ENCODE peak calls at places on chromosomes 6 and 20, in five cellular contexts. One of them, this sample, is unnamed.
A peak's percentile ranks its signal among the peaks of the same experiment; 100 is the strongest.

GRCh38 chr6:29671026-29671425 is 9.9 kb downstream of the ZFP57 start:
- DNase-seq in IMR-90: no peak
- DNase-seq in A549: no peak
- DNase-seq in K562: no peak
- DNase-seq in GM12878: no peak
- DNase-seq in this sample: no peak

GRCh38 chr20:46893877-46894578 is 615 bp upstream of the EYA2 start:
- DNase-seq in IMR-90: no peak
- DNase-seq in A549: peak; percentile 33
- DNase-seq in K562: no peak
- DNase-seq in GM12878: no peak
- DNase-seq in this sample: no peak

GRCh38 chr20:22575087-22575721 is 9.2 kb downstream of the FOXA2 start:
- DNase-seq in IMR-90: no peak
- DNase-seq in A549: no peak
- DNase-seq in K562: no peak
- DNase-seq in GM12878: no peak
- DNase-seq in this sample: no peak

GRCh38 chr6:167338551-167339117 is 13.7 kb downstream of the TTLL2 start:
- DNase-seq in IMR-90: no peak
- DNase-seq in A549: no peak
- DNase-seq in K562: no peak
- DNase-seq in GM12878: no peak
- DNase-seq in this sample: no peak

GRCh38 chr6:13565921-13566320 is 8.5 kb upstream of the SIRT5 start:
- DNase-seq in IMR-90: no peak
- DNase-seq in A549: no peak
- DNase-seq in K562: no peak
- DNase-seq in GM12878: no peak
- DNase-seq in this sample: no peak

GRCh38 chr6:26157150-26157837 is 70.1 kb downstream of the HFE start:
- DNase-seq in IMR-90: peak; percentile 64
- DNase-seq in A549: peak; percentile 30
- DNase-seq in K562: peak; percentile 83
- DNase-seq in GM12878: no peak
- DNase-seq in this sample: peak; percentile 50

GRCh38 chr6:82006027-82006738 is 241.4 kb downstream of the IBTK start:
- DNase-seq in IMR-90: peak; percentile 40
- DNase-seq in A549: no peak
- DNase-seq in K562: peak; percentile 21
- DNase-seq in GM12878: no peak
- DNase-seq in this sample: peak; percentile 7

GRCh38 chr6:11083956-11084355 is 9.7 kb upstream of the SMIM13 start:
- DNase-seq in IMR-90: no peak
- DNase-seq in A549: no peak
- DNase-seq in K562: no peak
- DNase-seq in GM12878: no peak
- DNase-seq in this sample: no peak

GRCh38 chr6:152146385-152146784 is 338.9 kb downstream of the ESR1 start:
- DNase-seq in IMR-90: peak; percentile 91
- DNase-seq in A549: no peak
- DNase-seq in K562: no peak
- DNase-seq in GM12878: no peak
- DNase-seq in this sample: no peak

DNA sequence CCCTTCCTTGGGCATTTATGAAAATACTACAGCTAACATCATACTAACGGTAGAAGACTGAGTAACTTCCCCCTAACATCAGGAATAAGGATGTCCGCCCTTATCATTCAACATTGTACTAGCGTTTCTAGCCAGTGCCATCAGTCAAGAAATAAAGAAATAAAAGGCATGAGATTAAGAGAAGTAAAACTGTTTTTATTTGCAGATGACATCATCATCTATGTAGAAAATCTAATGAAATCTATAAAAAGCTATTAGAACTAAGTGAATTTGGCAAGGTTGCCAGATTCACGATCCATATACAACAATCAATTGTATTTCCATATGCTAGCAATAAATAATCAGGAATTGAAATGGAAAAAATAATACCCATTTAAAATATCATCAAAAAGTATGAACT is 54.6 kb downstream of the STK35 start:
- DNase-seq in IMR-90: no peak
- DNase-seq in A549: no peak
- DNase-seq in K562: no peak
- DNase-seq in GM12878: no peak
- DNase-seq in this sample: no peak
- TF ChIP-seq RCOR1 in IMR-90: no peak
- TF ChIP-seq RCOR1 in A549: no peak
- TF ChIP-seq RCOR1 in K562: no peak
- TF ChIP-seq RCOR1 in GM12878: no peak
- TF ChIP-seq RCOR1 in this sample: no peak

GRCh38 chr6:16759646-16760535 is 1.4 kb downstream of the ATXN1 start:
- DNase-seq in IMR-90: peak; percentile 84
- DNase-seq in A549: peak; percentile 43
- DNase-seq in K562: peak; percentile 69
- DNase-seq in GM12878: no peak
- DNase-seq in this sample: peak; percentile 85

GRCh38 chr6:16757332-16757731 is 3.9 kb downstream of the ATXN1 start:
- DNase-seq in IMR-90: no peak
- DNase-seq in A549: no peak
- DNase-seq in K562: no peak
- DNase-seq in GM12878: no peak
- DNase-seq in this sample: no peak

GRCh38 chr6:16759181-16759645 is 2.0 kb downstream of the ATXN1 start:
- DNase-seq in IMR-90: no peak
- DNase-seq in A549: no peak
- DNase-seq in K562: no peak
- DNase-seq in GM12878: no peak
- DNase-seq in this sample: no peak

GRCh38 chr6:16756660-16757270 is 4.5 kb downstream of the ATXN1 start:
- DNase-seq in IMR-90: no peak
- DNase-seq in A549: no peak
- DNase-seq in K562: no peak
- DNase-seq in GM12878: no peak
- DNase-seq in this sample: no peak

DNA sequence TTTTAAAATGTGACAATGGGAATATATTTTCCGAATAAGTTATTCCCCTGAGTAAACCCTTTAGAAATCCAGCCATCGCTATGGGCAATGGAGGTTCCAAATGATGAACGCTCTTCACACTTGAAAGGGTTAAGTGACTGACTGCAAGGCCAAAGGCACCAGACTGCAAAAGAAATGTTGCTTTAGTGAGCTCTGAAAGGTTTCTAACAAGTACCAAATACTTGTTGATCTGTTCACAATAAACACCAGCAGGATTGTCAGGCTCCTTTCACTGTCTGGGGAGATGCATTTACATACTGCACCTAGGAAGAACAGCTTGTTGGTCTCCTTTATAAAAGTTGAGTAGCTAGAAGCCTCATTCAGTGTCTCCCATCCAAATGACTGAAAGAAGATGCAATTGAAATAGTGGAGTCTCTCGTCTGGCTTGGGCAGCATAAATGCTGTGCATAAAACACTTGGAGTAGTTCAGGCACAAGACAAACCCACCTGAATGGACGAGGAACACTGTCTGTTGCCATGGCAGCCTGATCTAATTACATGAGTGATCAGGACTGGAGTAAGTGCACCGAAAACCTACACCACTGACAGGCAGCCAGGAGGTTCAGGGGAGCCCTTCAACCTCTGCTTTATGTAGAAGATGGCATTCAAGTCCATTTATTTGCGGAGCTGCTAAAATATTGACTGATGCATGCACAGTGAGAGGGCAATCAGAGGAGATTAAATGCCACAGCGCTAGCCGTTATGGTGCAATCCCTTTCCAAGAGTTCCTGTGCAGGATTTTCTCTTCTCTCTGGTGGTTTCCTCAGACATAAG is 2.9 kb downstream of the ATXN1 start:
- DNase-seq in IMR-90: no peak
- DNase-seq in A549: no peak
- DNase-seq in K562: no peak
- DNase-seq in GM12878: no peak
- DNase-seq in this sample: no peak
- TF ChIP-seq RCOR1 in IMR-90: no peak
- TF ChIP-seq RCOR1 in A549: no peak
- TF ChIP-seq RCOR1 in K562: no peak
- TF ChIP-seq RCOR1 in GM12878: no peak
- TF ChIP-seq RCOR1 in this sample: no peak

GRCh38 chr6:41658551-41659069 is 20.3 kb downstream of the MDFI start:
- DNase-seq in IMR-90: no peak
- DNase-seq in A549: no peak
- DNase-seq in K562: no peak
- DNase-seq in GM12878: no peak
- DNase-seq in this sample: no peak

GRCh38 chr6:41654433-41655020 is 16.3 kb downstream of the MDFI start:
- DNase-seq in IMR-90: no peak
- DNase-seq in A549: no peak
- DNase-seq in K562: no peak
- DNase-seq in GM12878: no peak
- DNase-seq in this sample: no peak

GRCh38 chr6:41657131-41658094 is 19.1 kb downstream of the MDFI start:
- DNase-seq in IMR-90: no peak
- DNase-seq in A549: no peak
- DNase-seq in K562: no peak
- DNase-seq in GM12878: no peak
- DNase-seq in this sample: no peak

GRCh38 chr6:41653642-41654432 is 15.6 kb downstream of the MDFI start:
- DNase-seq in IMR-90: no peak
- DNase-seq in A549: no peak
- DNase-seq in K562: no peak
- DNase-seq in GM12878: no peak
- DNase-seq in this sample: no peak

DNA sequence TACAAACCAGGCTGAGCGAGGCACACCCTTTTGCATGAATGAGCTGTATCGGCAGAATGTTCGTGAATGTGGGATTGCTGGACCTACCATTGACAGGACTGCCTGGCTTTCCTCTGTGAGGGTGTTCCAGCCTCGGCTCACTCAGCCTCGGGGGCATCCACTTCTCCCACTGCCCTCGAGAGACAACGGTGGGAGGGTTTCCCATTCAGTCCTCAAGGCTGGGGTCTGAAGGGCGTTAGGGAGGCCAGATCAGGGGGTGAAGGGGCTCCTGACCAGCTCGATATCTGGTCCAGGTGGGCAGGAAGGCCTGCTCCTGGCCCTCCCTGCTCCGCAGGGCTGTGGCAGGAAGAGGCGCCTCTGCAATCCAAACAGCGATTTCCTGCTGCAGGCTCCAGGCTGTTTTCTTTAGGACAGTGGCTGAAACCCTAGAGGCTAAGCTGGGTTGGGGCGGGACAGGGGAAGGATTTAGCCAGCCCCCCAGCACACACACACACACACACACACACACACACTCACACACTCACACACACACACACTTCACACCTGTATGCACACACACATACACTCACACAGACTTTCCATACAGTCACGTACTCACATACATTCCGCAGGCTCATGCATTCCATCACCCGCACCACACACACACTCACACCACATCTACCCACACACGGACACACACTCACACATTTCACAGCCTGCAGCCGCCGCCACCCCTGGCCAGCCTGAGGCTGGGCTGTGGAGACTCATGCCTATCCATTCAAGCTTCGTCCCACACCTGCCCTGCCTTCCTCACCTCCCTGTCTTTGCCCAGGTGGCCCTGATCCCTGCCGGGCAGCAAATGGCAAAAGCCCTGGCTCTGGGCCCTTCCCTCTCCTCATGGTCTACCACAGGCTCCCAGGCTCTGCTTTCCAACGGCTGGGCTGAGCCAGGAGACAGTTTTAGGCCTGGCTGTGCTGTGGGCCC is 17.7 kb downstream of the MDFI start:
- DNase-seq in IMR-90: peak; percentile 64
- DNase-seq in A549: no peak
- DNase-seq in K562: no peak
- DNase-seq in GM12878: no peak
- DNase-seq in this sample: no peak
- TF ChIP-seq RCOR1 in IMR-90: no peak
- TF ChIP-seq RCOR1 in A549: no peak
- TF ChIP-seq RCOR1 in K562: no peak
- TF ChIP-seq RCOR1 in GM12878: no peak
- TF ChIP-seq RCOR1 in this sample: no peak

GRCh38 chr6:33028220-33028849 is 18.9 kb upstream of the HLA-DOA start:
- DNase-seq in IMR-90: no peak
- DNase-seq in A549: no peak
- DNase-seq in K562: peak; percentile 18
- DNase-seq in GM12878: peak; percentile 36
- DNase-seq in this sample: no peak
- TF ChIP-seq RCOR1 in IMR-90: no peak
- TF ChIP-seq RCOR1 in A549: no peak
- TF ChIP-seq RCOR1 in K562: no peak
- TF ChIP-seq RCOR1 in GM12878: no peak
- TF ChIP-seq RCOR1 in this sample: no peak

GRCh38 chr20:9339708-9340107 is 174.7 kb upstream of the LAMP5 start:
- DNase-seq in IMR-90: no peak
- DNase-seq in A549: no peak
- DNase-seq in K562: no peak
- DNase-seq in GM12878: no peak
- DNase-seq in this sample: no peak
- TF ChIP-seq RCOR1 in IMR-90: no peak
- TF ChIP-seq RCOR1 in A549: no peak
- TF ChIP-seq RCOR1 in K562: no peak
- TF ChIP-seq RCOR1 in GM12878: no peak
- TF ChIP-seq RCOR1 in this sample: no peak

DNA sequence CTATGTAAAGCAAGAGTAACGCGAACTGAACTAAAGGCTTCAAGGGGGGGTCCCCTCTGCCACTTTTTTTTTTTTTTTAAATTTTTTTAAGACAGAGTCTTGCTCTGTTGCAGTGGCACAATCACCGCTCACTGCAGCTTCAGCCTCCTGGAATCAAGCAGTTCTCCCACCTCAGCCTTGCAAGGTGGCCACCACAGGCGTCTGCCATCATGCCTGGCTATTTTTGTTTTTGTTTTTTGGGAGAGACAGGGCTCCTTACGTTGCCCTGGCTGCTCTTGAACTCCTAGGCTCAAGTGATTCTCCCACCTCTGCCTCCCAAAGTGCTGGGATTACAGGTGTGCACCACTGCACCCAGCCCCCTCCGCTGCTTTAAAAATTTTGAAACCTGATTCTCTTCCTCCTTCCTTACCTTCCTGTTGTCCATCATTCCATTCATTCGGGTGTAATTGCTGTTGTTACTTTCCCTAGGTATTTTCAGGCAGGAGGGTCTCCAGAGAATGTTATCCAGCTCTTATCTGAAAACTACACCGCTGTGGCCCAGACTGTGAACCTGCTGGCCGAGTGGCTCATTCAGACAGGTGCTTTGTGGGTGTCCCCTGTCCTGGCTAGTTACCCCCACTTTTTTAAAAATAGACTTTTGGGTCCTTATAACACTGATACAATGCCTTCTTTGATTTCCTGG is 5.4 kb downstream of the NELFCD start:
- DNase-seq in IMR-90: no peak
- DNase-seq in A549: no peak
- DNase-seq in K562: no peak
- DNase-seq in GM12878: no peak
- DNase-seq in this sample: no peak
- TF ChIP-seq RCOR1 in IMR-90: no peak
- TF ChIP-seq RCOR1 in A549: no peak
- TF ChIP-seq RCOR1 in K562: no peak
- TF ChIP-seq RCOR1 in GM12878: no peak
- TF ChIP-seq RCOR1 in this sample: no peak

GRCh38 chr6:45737331-45738056 is 278.2 kb downstream of the CLIC5 start:
- DNase-seq in IMR-90: no peak
- DNase-seq in A549: no peak
- DNase-seq in K562: no peak
- DNase-seq in GM12878: peak; percentile 77
- DNase-seq in this sample: no peak
- TF ChIP-seq RCOR1 in IMR-90: no peak
- TF ChIP-seq RCOR1 in A549: no peak
- TF ChIP-seq RCOR1 in K562: no peak
- TF ChIP-seq RCOR1 in GM12878: no peak
- TF ChIP-seq RCOR1 in this sample: no peak

This sample was measured in SK-N-SH.